ENCODE peak calls at places on chromosomes 13 and 19, in four cellular contexts. G is tibial nerve, M is pancreas, R is cardiac muscle cell. V is an unnamed sample.

GRCh38 chr13:91468301-91468700 is 69.9 kb downstream of the GPC5 start:
- DNase-seq in G (no peak), M (no peak), R (no peak), V (no peak)

GRCh38 chr13:74771964-74772363 is 637.8 kb upstream of the KLF12 start:
- DNase-seq in G (no peak), M (no peak), R (no peak), V (no peak)

GRCh38 chr13:105255472-105255871 is 1280.0 kb downstream of the EFNB2 start:
- DNase-seq in G (no peak), M (no peak), R (no peak), V (no peak)

GRCh38 chr13:51739403-51740112 is 64.4 kb downstream of the DHRS12 start:
- DNase-seq in G (peak; percentile 44), M (no peak), R (no peak), V (no peak)

GRCh38 chr19:22617614-22618325 is 16.4 kb upstream of the ZNF492 start:
- DNase-seq in G (no peak), M (no peak), R (no peak), V (no peak)

GRCh38 chr19:18203408-18203862 is 407 bp downstream of the RAB3A start:
- DNase-seq in G (no peak), M (peak; percentile 55), R (no peak), V (peak; percentile 60)

GRCh38 chr13:36674337-36675212 is 755 bp downstream of the SERTM1 start:
- DNase-seq in G (no peak), M (no peak), R (no peak), V (no peak)

GRCh38 chr19:5588906-5589676 is 21.3 kb upstream of the TINCR start:
- DNase-seq in G (no peak), M (no peak), R (no peak), V (no peak)

GRCh38 chr13:24865158-24865557 is 101.2 kb downstream of the RNF17 start:
- DNase-seq in G (no peak), M (no peak), R (no peak), V (no peak)

GRCh38 chr13:85558118-85558517 is 241.1 kb downstream of the SLITRK6 start:
- DNase-seq in G (no peak), M (no peak), R (no peak), V (no peak)

GRCh38 chr19:34155686-34156085 is 16.6 kb upstream of the LSM14A start:
- DNase-seq in G (no peak), M (no peak), R (no peak), V (no peak)

GRCh38 chr19:18006895-18007604 is 920 bp upstream of the ARRDC2 start:
- DNase-seq in G (peak; percentile 84), M (peak; percentile 73), R (peak; percentile 87), V (peak; percentile 75)

GRCh38 chr13:110308377-110309158 is 1.5 kb downstream of the COL4A2 start:
- DNase-seq in G (peak; percentile 53), M (peak; percentile 19), R (peak; percentile 34), V (no peak)

GRCh38 chr19:31408460-31409124 is 59.4 kb upstream of the TSHZ3 start:
- DNase-seq in G (no peak), M (no peak), R (no peak), V (no peak)

GRCh38 chr13:112765734-112766133 is 75.9 kb downstream of the ATP11A start:
- DNase-seq in G (no peak), M (no peak), R (no peak), V (no peak)

GRCh38 chr19:51181913-51182419 is 39.9 kb downstream of the SIGLEC7 start:
- DNase-seq in G (no peak), M (no peak), R (no peak), V (peak; percentile 65)

GRCh38 chr13:20387441-20387971 is 138.2 kb downstream of the CRYL1 start:
- DNase-seq in G (no peak), M (no peak), R (no peak), V (no peak)

GRCh38 chr13:46478641-46479040 is 74.3 kb upstream of the LRCH1 start:
- DNase-seq in G (no peak), M (no peak), R (no peak), V (no peak)

GRCh38 chr13:99176309-99177276 is 24.1 kb upstream of the UBAC2 start:
- DNase-seq in G (peak; percentile 78), M (peak; percentile 50), R (peak; percentile 82), V (peak; percentile 61)

GRCh38 chr13:40146063-40146462 is 490.6 kb downstream of the COG6 start:
- DNase-seq in G (no peak), M (no peak), R (no peak), V (no peak)

GRCh38 chr13:89239361-89240127 is 1568.4 kb downstream of the SLITRK5 start:
- DNase-seq in G (no peak), M (no peak), R (no peak), V (no peak)

GRCh38 chr13:114004416-114005205 is 30.7 kb upstream of the C13orf46 start:
- DNase-seq in G (peak; percentile 60), M (no peak), R (no peak), V (no peak)

GRCh38 chr19:44810555-44811447 is 1.9 kb downstream of the BCAM start:
- DNase-seq in G (no peak), M (no peak), R (no peak), V (no peak)

GRCh38 chr13:30805603-30806011 is 70.3 kb downstream of the ALOX5AP start:
- DNase-seq in G (no peak), M (peak; percentile 58), R (peak; percentile 35), V (peak; percentile 75)

GRCh38 chr13:21531475-21531874 is 72.4 kb upstream of the ZDHHC20 start:
- DNase-seq in G (no peak), M (no peak), R (no peak), V (no peak)

GRCh38 chr19:12611361-12611699 is 610 bp downstream of the ZNF791 start:
- DNase-seq in G (peak; percentile 71), M (peak; percentile 67), R (peak; percentile 77), V (peak; percentile 77)

GRCh38 chr19:12606796-12607195 is 3.8 kb downstream of the ZNF490 start:
- DNase-seq in G (no peak), M (no peak), R (no peak), V (no peak)

GRCh38 chr19:12610540-12611360 is at the start of the genes ZNF490 and ZNF791:
- DNase-seq in G (peak; percentile 100), M (peak; percentile 98), R (peak; percentile 99), V (peak; percentile 99)
- TF ChIP-seq CTCF in G (peak; percentile 36), M (no peak), R (peak; percentile 12), V (peak; percentile 37)

GRCh38 chr19:1324249-1324791 is 38.6 kb downstream of the EFNA2 start:
- DNase-seq in G (no peak), M (no peak), R (no peak), V (no peak)
- H3K27me3 ChIP-seq in G (peaks cover 62% of the 10 kb centered on the region), M (no peaks in the 10 kb centered on the region), R (no peaks in the 10 kb centered on the region), V (no peaks in the 10 kb centered on the region)

GRCh38 chr19:46659151-46660007 is 1.6 kb downstream of the DACT3 start:
- DNase-seq in G (peak; percentile 33), M (peak; percentile 15), R (peak; percentile 91), V (peak; percentile 53)
- H3K27ac ChIP-seq in G (peak overlapping the region; percentile 54), M (no peak overlapping the region), R (peak overlapping the region; percentile 80), V (peak overlapping the region; percentile 77)

DNA sequence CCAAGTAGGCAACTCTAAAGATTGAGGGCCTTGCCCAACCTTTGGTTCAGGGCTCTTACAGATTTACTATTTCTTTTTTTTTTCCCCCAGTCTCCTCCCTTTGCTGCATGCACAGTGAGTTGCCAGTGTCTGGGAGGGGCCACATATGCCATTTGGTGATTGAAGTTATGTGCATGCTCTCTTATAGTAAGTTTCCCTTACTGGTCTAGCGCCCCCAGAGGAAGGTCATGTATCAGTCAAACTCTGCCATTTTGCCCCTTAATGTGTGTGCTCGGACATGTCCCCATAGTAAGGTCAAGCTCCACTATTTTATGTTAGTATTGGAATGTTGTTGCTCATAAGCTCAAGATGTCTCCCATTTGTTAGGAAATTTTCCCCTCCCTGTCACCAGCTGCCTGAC is 1138.0 kb upstream of the SLC10A2 start:
- DNase-seq in G (no peak), M (no peak), R (no peak), V (no peak)
- TF ChIP-seq CTCF in G (no peak), M (no peak), R (no peak), V (no peak)

DNA sequence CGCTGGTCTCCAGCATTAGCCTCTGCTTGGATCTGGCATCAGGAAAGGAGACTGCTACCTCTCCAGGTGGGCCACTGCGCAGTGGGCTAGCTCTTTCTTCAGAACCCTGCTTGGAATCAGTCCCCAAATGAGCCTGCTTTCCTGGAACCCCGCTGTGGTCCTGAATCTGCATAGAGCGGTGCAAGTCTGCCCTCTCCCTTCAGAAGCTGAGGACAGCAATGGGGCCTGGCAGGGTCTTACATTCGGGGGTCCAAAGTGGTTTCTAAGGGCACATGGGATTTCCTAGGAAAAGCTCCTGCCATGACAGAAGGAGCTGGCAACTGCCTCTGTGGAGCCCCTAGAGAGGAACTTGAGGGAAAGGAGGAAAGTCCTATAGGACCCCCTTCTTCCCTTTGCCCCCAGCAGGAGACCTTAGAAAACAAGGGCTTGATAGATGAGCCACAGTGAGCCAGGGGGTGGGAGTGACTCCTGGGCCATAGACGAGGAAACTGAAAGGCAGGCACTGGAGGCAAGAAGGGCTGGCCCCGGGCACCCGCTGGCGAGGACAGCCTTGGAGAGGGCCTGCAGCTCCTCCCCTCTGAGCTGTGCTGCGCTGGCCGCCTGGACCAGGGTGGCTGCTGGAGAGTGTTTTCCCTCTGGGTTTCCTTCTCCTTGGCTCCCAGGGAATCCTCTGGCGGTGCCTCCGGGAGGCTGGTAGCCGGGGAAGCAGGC is 1.4 kb upstream of the VSTM2B start:
- DNase-seq in G (no peak), M (no peak), R (no peak), V (peak; percentile 69)
- H3K27me3 ChIP-seq in G (peaks cover 69% of the 10 kb centered on the region), M (peaks cover 24% of the 10 kb centered on the region), R (peaks cover 100% of the 10 kb centered on the region), V (peaks cover 6% of the 10 kb centered on the region)

GRCh38 chr19:42461700-42462324 is 19.1 kb upstream of the CXCL17 start:
- DNase-seq in G (no peak), M (no peak), R (no peak), V (peak; percentile 55)
- H3K27ac ChIP-seq in G (peak overlapping the region; percentile 67), M (no peak overlapping the region), R (no peak overlapping the region), V (peak overlapping the region; percentile 91)

GRCh38 chr19:41861098-41861768 is 1.2 kb downstream of the RPS19 start:
- DNase-seq in G (no peak), M (no peak), R (no peak), V (no peak)

GRCh38 chr19:41860419-41861097 is 503 bp downstream of the RPS19 start:
- DNase-seq in G (no peak), M (no peak), R (no peak), V (no peak)

GRCh38 chr19:41861846-41862245 is 1.8 kb downstream of the RPS19 start:
- DNase-seq in G (no peak), M (no peak), R (no peak), V (no peak)

GRCh38 chr19:41859213-41859617 is 840 bp upstream of the RPS19 start:
- DNase-seq in G (no peak), M (no peak), R (no peak), V (no peak)

GRCh38 chr19:41859618-41860418 is at the start of gene RPS19:
- DNase-seq in G (peak; percentile 99), M (peak; percentile 97), R (peak; percentile 98), V (peak; percentile 99)
- TF ChIP-seq CTCF in G (peak; percentile 92), M (peak; percentile 59), R (peak; percentile 54), V (peak; percentile 76)

V was measured in dorsolateral prefrontal cortex.